ENCODE peak calls at places on chromosome 10, in five cellular contexts. V is H1, U is H54, M is heart left ventricle, Q is upper lobe of left lung. G is an unnamed sample.

GRCh38 chr10:100736809-100737358 is 8.5 kb upstream of the PAX2 start:
- DNase-seq in V (no peak), U (no peak), M (no peak), Q (no peak), G (no peak)

GRCh38 chr10:100157140-100157539 is 28.7 kb downstream of the ERLIN1 start:
- DNase-seq in V (no peak), U (no peak), M (no peak), Q (no peak), G (no peak)

GRCh38 chr10:6877351-6878066 is 297.4 kb upstream of the PRKCQ start:
- DNase-seq in V (no peak), U (no peak), M (no peak), Q (no peak), G (no peak)

GRCh38 chr10:128463991-128464755 is 337.9 kb upstream of the MKI67 start:
- DNase-seq in V (no peak), U (no peak), M (no peak), Q (no peak), G (peak; percentile 48)

GRCh38 chr10:21926358-21926890 is 77.1 kb downstream of the DNAJC1 start:
- DNase-seq in V (no peak), U (no peak), M (no peak), Q (no peak), G (no peak)

GRCh38 chr10:100782845-100783244 is 37.5 kb downstream of the PAX2 start:
- DNase-seq in V (no peak), U (no peak), M (no peak), Q (no peak), G (no peak)

GRCh38 chr10:110353244-110354119 is 48.8 kb upstream of the SMNDC1 start:
- DNase-seq in V (no peak), U (peak; percentile 69), M (no peak), Q (peak; percentile 15), G (peak; percentile 73)

GRCh38 chr10:32501906-32502305 is 56.0 kb downstream of the CCDC7 start:
- DNase-seq in V (no peak), U (no peak), M (no peak), Q (no peak), G (no peak)

GRCh38 chr10:93926613-93927012 is 32.8 kb downstream of the SLC35G1 start:
- DNase-seq in V (no peak), U (no peak), M (no peak), Q (no peak), G (no peak)

GRCh38 chr10:8050561-8051108 is 3.9 kb upstream of the GATA3 start:
- DNase-seq in V (no peak), U (no peak), M (no peak), Q (peak; percentile 85), G (no peak)

GRCh38 chr10:86391986-86392722 is 25.6 kb upstream of the GRID1 start:
- DNase-seq in V (no peak), U (no peak), M (no peak), Q (no peak), G (no peak)

GRCh38 chr10:86393401-86393800 is 26.8 kb upstream of the GRID1 start:
- DNase-seq in V (no peak), U (no peak), M (no peak), Q (no peak), G (no peak)

GRCh38 chr10:86391236-86391840 is 24.7 kb upstream of the GRID1 start:
- DNase-seq in V (no peak), U (no peak), M (no peak), Q (no peak), G (no peak)

GRCh38 chr10:86393858-86394472 is 27.4 kb upstream of the GRID1 start:
- DNase-seq in V (no peak), U (no peak), M (no peak), Q (no peak), G (no peak)

DNA sequence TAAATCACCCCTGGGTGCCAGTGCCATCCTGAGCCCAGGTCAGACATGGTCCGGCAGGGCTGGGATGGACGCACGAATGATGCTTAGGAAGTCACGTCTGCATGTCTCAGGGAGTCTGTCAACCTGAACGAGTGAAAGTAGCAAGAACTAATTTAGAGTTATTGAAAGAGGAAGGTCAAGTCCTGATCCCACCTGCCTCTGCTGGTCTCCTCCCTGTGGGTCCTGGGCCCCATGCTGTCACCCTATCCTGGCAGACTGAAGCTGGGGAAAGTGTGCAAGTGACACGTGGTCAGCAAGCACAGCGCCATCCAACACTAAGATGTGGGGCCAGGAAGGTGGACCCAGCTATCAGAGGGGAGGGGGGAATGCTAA is 26.1 kb upstream of the GRID1 start:
- DNase-seq in V (no peak), U (no peak), M (no peak), Q (no peak), G (no peak)
- TF ChIP-seq POLR2A in V (no peak), U (no peak), M (no peak), Q (no peak), G (no peak)

DNA sequence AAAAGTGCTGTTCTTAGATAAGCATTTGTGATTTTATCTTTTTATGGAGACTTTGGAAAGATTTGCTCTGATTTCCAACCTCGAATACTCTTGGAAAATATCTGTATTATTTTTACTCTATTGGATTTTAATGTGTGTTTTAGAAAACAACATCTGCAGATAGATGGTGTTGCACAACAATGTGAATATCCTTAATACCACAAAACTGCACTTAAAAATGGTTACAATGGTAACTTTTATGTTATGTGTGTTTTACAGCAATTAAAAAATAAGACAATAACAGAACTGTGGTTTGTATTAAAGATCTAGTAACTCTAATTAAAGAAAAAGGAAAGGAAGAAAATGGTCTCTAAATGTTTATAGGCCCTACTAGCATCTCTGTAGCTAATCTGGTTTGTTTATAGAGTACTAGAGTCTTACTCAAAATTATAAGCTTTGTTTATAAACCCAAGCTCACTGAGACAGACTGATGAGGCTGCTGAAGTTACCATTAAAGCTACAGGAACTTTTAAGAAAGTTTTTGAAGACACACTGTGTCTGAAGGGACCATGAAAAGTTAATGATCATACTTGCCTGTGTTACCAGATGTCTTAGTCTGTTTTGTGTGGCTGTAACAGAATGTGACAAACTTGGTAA is 74.6 kb upstream of the CC2D2B start:
- DNase-seq in V (no peak), U (no peak), M (no peak), Q (no peak), G (no peak)
- TF ChIP-seq POLR2A in V (no peak), U (no peak), M (no peak), Q (no peak), G (no peak)

GRCh38 chr10:58755688-58756087 is 243.0 kb downstream of the BICC1 start:
- DNase-seq in V (no peak), U (peak; percentile 30), M (no peak), Q (no peak), G (no peak)

GRCh38 chr10:58753425-58753824 is 240.8 kb downstream of the BICC1 start:
- DNase-seq in V (no peak), U (no peak), M (no peak), Q (no peak), G (no peak)

GRCh38 chr10:58756126-58756525 is 243.5 kb downstream of the BICC1 start:
- DNase-seq in V (no peak), U (no peak), M (no peak), Q (no peak), G (no peak)

GRCh38 chr10:58752665-58753064 is 240.0 kb downstream of the BICC1 start:
- DNase-seq in V (no peak), U (no peak), M (no peak), Q (no peak), G (no peak)

GRCh38 chr10:58754419-58755180 is 241.9 kb downstream of the BICC1 start:
- DNase-seq in V (no peak), U (no peak), M (no peak), Q (no peak), G (no peak)
- TF ChIP-seq POLR2A in V (no peak), U (no peak), M (no peak), Q (no peak), G (no peak)

GRCh38 chr10:987635-987905 is 664 bp upstream of the GTPBP4 start:
- DNase-seq in V (no peak), U (no peak), M (no peak), Q (no peak), G (no peak)

GRCh38 chr10:986881-987634 is 1.2 kb upstream of the GTPBP4 start:
- DNase-seq in V (no peak), U (peak; percentile 22), M (no peak), Q (no peak), G (no peak)

GRCh38 chr10:986137-986825 is 2.0 kb upstream of the GTPBP4 start:
- DNase-seq in V (no peak), U (peak; percentile 35), M (no peak), Q (no peak), G (no peak)

GRCh38 chr10:988667-989545 is 672 bp downstream of the GTPBP4 start:
- DNase-seq in V (no peak), U (no peak), M (no peak), Q (no peak), G (no peak)

DNA sequence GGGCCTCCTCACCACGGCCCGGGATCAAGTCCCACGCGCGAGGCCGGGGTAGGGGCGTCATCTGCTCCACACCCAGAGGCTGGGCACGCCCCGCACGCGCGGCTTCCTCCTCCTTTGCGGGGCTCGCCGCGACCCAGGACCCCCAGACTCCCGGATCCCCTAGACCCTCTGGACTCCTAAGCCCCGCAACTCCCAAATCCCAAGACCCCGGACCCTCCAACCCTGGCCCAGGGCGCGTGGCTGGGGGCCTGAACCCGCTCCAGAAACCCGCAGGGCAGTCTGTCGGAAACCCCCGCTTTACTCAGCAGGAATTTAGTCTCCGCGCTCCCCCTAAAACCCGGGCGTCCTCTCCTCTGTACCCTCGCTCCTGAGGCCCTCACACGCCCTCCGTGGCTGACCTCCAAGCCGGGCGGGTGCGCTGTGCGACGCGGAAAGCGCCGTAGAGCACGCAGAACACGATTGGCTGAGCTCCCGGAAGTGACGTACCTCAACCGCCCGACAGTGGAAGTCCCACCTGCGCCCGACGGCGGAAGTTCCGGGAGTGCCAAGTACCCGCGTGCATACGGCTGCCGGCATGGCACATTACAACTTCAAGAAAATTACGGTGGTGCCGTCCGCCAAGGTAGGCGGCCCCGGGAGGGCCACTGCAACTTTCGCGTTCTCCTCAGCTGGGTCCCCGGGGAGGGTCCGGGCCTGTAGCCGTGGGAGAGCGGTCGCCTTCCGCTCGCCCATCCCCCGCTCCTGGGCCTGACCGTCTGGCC is at the start of gene GTPBP4:
- DNase-seq in V (peak; percentile 79), U (peak; percentile 85), M (peak; percentile 100), Q (peak; percentile 96), G (peak; percentile 94)
- TF ChIP-seq POLR2A in V (peak; percentile 77), U (peak; percentile 60), M (peak; percentile 81), Q (no peak), G (peak; percentile 32)

DNA sequence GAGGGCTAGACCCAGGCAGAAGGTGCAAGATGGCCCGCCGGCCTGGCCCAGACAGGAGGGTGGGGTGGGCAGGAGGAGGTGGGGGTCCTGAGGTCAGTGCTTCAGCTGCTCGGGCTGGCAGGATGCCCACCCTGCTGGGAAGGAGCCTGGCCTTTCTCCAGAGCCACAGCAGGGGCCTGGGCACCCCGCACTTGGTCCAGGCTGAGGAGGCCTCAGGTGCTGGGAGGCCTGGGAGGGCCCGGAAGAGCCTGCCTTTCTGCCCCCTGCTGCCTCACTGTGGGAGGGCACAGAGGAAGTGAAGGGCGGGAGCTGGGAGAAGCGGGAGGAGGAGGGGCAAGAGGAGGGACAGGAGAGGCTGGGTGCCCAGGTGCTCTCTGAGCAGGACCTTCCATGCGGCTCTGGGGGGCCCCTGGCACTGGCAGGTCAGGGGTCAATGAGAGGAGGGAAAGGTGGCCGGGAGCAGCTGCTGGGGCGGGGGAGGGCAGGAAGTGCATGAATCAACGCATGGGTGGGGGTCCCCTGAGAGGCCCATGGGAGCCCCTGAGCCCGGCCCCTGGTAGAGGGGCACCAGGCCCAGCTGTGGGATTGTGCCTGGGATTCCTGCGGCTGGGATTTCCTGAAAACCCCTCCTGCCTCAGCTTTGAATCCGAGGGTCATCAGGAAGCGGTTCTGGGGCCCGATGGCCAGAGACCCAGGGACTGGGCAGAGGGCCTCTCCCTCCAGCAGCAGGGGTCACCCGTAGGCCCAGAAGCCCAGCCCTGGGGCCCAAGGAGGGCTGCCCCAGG is 49.9 kb downstream of the PWWP2B start:
- DNase-seq in V (no peak), U (peak; percentile 40), M (peak; percentile 68), Q (peak; percentile 82), G (peak; percentile 48)
- TF ChIP-seq POLR2A in V (no peak), U (no peak), M (no peak), Q (no peak), G (no peak)